ENCODE peak calls at places on chromosomes 5 and 9, in five cellular contexts. One of them, this sample, is unnamed.
A peak's percentile ranks its signal among the peaks of the same experiment; 100 is the strongest.

GRCh38 chr5:82225525-82226172 is 52.5 kb downstream of the RPS23 start:
- DNase-seq in GM12891: peak; percentile 25
- DNase-seq in EL: peak; percentile 72
- DNase-seq in putamen: peak; percentile 71
- DNase-seq in DMS153: peak; percentile 1
- DNase-seq in this sample: peak; percentile 78

GRCh38 chr5:115170128-115170923 is 618 bp upstream of the TRIM36 start:
- DNase-seq in GM12891: no peak
- DNase-seq in EL: no peak
- DNase-seq in putamen: no peak
- DNase-seq in DMS153: no peak
- DNase-seq in this sample: peak; percentile 49

GRCh38 chr5:151063136-151063544 is 17.7 kb downstream of the TNIP1 start:
- DNase-seq in GM12891: no peak
- DNase-seq in EL: peak; percentile 88
- DNase-seq in putamen: no peak
- DNase-seq in DMS153: no peak
- DNase-seq in this sample: peak; percentile 83

GRCh38 chr5:83767409-83767992 is 46.8 kb upstream of the HAPLN1 start:
- DNase-seq in GM12891: no peak
- DNase-seq in EL: no peak
- DNase-seq in putamen: no peak
- DNase-seq in DMS153: no peak
- DNase-seq in this sample: no peak

GRCh38 chr5:72451771-72452505 is 55.3 kb downstream of the ZNF366 start:
- DNase-seq in GM12891: no peak
- DNase-seq in EL: peak; percentile 80
- DNase-seq in putamen: peak; percentile 38
- DNase-seq in DMS153: no peak
- DNase-seq in this sample: peak; percentile 98

GRCh38 chr9:69371001-69371400 is 46.0 kb downstream of the ENTREP1 start:
- DNase-seq in GM12891: no peak
- DNase-seq in EL: no peak
- DNase-seq in putamen: no peak
- DNase-seq in DMS153: no peak
- DNase-seq in this sample: peak; percentile 83

GRCh38 chr9:126291925-126292324 is 34.7 kb upstream of the MVB12B start:
- DNase-seq in GM12891: no peak
- DNase-seq in EL: no peak
- DNase-seq in putamen: no peak
- DNase-seq in DMS153: no peak
- DNase-seq in this sample: no peak

GRCh38 chr5:142396436-142396835 is 71.6 kb upstream of the SPRY4 start:
- DNase-seq in GM12891: no peak
- DNase-seq in EL: no peak
- DNase-seq in putamen: no peak
- DNase-seq in DMS153: no peak
- DNase-seq in this sample: no peak

GRCh38 chr5:167770461-167770860 is 521.0 kb upstream of the WWC1 start:
- DNase-seq in GM12891: no peak
- DNase-seq in EL: peak; percentile 87
- DNase-seq in putamen: no peak
- DNase-seq in DMS153: no peak
- DNase-seq in this sample: no peak

GRCh38 chr5:54792611-54793404 is 192.6 kb downstream of the ESM1 start:
- DNase-seq in GM12891: no peak
- DNase-seq in EL: peak; percentile 43
- DNase-seq in putamen: no peak
- DNase-seq in DMS153: no peak
- DNase-seq in this sample: peak; percentile 43

GRCh38 chr9:127854169-127854833 is at the start of gene ENG:
- DNase-seq in GM12891: no peak
- DNase-seq in EL: peak; percentile 87
- DNase-seq in putamen: no peak
- DNase-seq in DMS153: peak; percentile 26
- DNase-seq in this sample: peak; percentile 63

GRCh38 chr5:6780802-6781391 is 67.7 kb downstream of the TENT4A start:
- DNase-seq in GM12891: no peak
- DNase-seq in EL: no peak
- DNase-seq in putamen: no peak
- DNase-seq in DMS153: no peak
- DNase-seq in this sample: no peak

GRCh38 chr5:116881921-116882531 is 307.4 kb upstream of the SEMA6A start:
- DNase-seq in GM12891: no peak
- DNase-seq in EL: no peak
- DNase-seq in putamen: no peak
- DNase-seq in DMS153: peak; percentile 57
- DNase-seq in this sample: no peak

GRCh38 chr9:101453776-101454570 is 18.4 kb upstream of the ALDOB start:
- DNase-seq in GM12891: no peak
- DNase-seq in EL: peak; percentile 19
- DNase-seq in putamen: no peak
- DNase-seq in DMS153: no peak
- DNase-seq in this sample: no peak

GRCh38 chr5:6088706-6089105 is 289.6 kb downstream of the MED10 start:
- DNase-seq in GM12891: no peak
- DNase-seq in EL: no peak
- DNase-seq in putamen: no peak
- DNase-seq in DMS153: no peak
- DNase-seq in this sample: no peak

GRCh38 chr5:43802119-43802518 is 199.1 kb downstream of the NNT start:
- DNase-seq in GM12891: no peak
- DNase-seq in EL: peak; percentile 24
- DNase-seq in putamen: no peak
- DNase-seq in DMS153: no peak
- DNase-seq in this sample: no peak

GRCh38 chr9:84697494-84698114 is 28.1 kb downstream of the NTRK2 start:
- DNase-seq in GM12891: peak; percentile 29
- DNase-seq in EL: peak; percentile 50
- DNase-seq in putamen: no peak
- DNase-seq in DMS153: peak; percentile 8
- DNase-seq in this sample: peak; percentile 52

GRCh38 chr9:76297721-76298239 is 96.4 kb downstream of the RFK start:
- DNase-seq in GM12891: no peak
- DNase-seq in EL: no peak
- DNase-seq in putamen: no peak
- DNase-seq in DMS153: no peak
- DNase-seq in this sample: no peak

GRCh38 chr9:89153618-89154017 is 25.0 kb downstream of the SHC3 start:
- DNase-seq in GM12891: no peak
- DNase-seq in EL: peak; percentile 86
- DNase-seq in putamen: no peak
- DNase-seq in DMS153: no peak
- DNase-seq in this sample: peak; percentile 85

GRCh38 chr9:8533681-8534080 is 734.1 kb upstream of the DMAC1 start:
- DNase-seq in GM12891: no peak
- DNase-seq in EL: no peak
- DNase-seq in putamen: no peak
- DNase-seq in DMS153: no peak
- DNase-seq in this sample: no peak

GRCh38 chr5:150637245-150638052 is 3.0 kb upstream of the SYNPO start:
- DNase-seq in GM12891: no peak
- DNase-seq in EL: peak; percentile 95
- DNase-seq in putamen: no peak
- DNase-seq in DMS153: no peak
- DNase-seq in this sample: peak; percentile 92

GRCh38 chr9:118871531-118871930 is 497.7 kb downstream of the BRINP1 start:
- DNase-seq in GM12891: no peak
- DNase-seq in EL: no peak
- DNase-seq in putamen: no peak
- DNase-seq in DMS153: no peak
- DNase-seq in this sample: no peak

GRCh38 chr9:113564804-113565237 is 101.3 kb downstream of the RGS3 start:
- DNase-seq in GM12891: no peak
- DNase-seq in EL: peak; percentile 80
- DNase-seq in putamen: peak; percentile 66
- DNase-seq in DMS153: peak; percentile 15
- DNase-seq in this sample: no peak

GRCh38 chr5:125106881-125107280 is 360.4 kb upstream of the ZNF608 start:
- DNase-seq in GM12891: no peak
- DNase-seq in EL: no peak
- DNase-seq in putamen: no peak
- DNase-seq in DMS153: no peak
- DNase-seq in this sample: peak; percentile 82

GRCh38 chr5:92401492-92401891 is 1018.4 kb upstream of the ARRDC3 start:
- DNase-seq in GM12891: no peak
- DNase-seq in EL: no peak
- DNase-seq in putamen: peak; percentile 20
- DNase-seq in DMS153: no peak
- DNase-seq in this sample: peak; percentile 8

GRCh38 chr9:100427366-100428263 is 672 bp downstream of the MSANTD3 start:
- DNase-seq in GM12891: no peak
- DNase-seq in EL: peak; percentile 81
- DNase-seq in putamen: peak; percentile 70
- DNase-seq in DMS153: no peak
- DNase-seq in this sample: peak; percentile 70

GRCh38 chr5:160792281-160792680 is 59.7 kb downstream of the ATP10B start:
- DNase-seq in GM12891: no peak
- DNase-seq in EL: no peak
- DNase-seq in putamen: no peak
- DNase-seq in DMS153: no peak
- DNase-seq in this sample: no peak

GRCh38 chr9:94912700-94913249 is 186.3 kb downstream of the AOPEP start:
- DNase-seq in GM12891: no peak
- DNase-seq in EL: peak; percentile 96
- DNase-seq in putamen: no peak
- DNase-seq in DMS153: no peak
- DNase-seq in this sample: no peak

GRCh38 chr9:94250456-94250855 is 8.6 kb upstream of the ZNF169 start:
- DNase-seq in GM12891: no peak
- DNase-seq in EL: peak; percentile 59
- DNase-seq in putamen: no peak
- DNase-seq in DMS153: no peak
- DNase-seq in this sample: no peak

GRCh38 chr5:15902050-15902449 is 277.5 kb downstream of the MARCHF11 start:
- DNase-seq in GM12891: no peak
- DNase-seq in EL: no peak
- DNase-seq in putamen: no peak
- DNase-seq in DMS153: peak; percentile 70
- DNase-seq in this sample: no peak

This sample was measured in endothelial cell of umbilical vein.